ENCODE peak calls at places on chromosomes 11 and 22, in five cellular contexts. T, F, Q, Y and A are unnamed samples.

GRCh38 chr11:33257160-33257896 is at the start of gene HIPK3:
- DNase-seq in T (peak; percentile 91), F (peak; percentile 70), Q (peak; percentile 94), Y (peak; percentile 60), A (peak; percentile 96)

GRCh38 chr11:28342704-28343103 is 234.5 kb downstream of the METTL15 start:
- DNase-seq in T (no peak), F (peak; percentile 35), Q (peak; percentile 29), Y (no peak), A (no peak)

GRCh38 chr22:21857501-21857914 is 9.9 kb downstream of the MAPK1 start:
- DNase-seq in T (no peak), F (no peak), Q (peak; percentile 39), Y (no peak), A (no peak)

GRCh38 chr11:63767415-63768231 is 952 bp downstream of the ZFTA start:
- DNase-seq in T (peak; percentile 48), F (peak; percentile 75), Q (peak; percentile 90), Y (peak; percentile 22), A (peak; percentile 81)

GRCh38 chr11:80163011-80163410 is 722.2 kb upstream of the TENM4 start:
- DNase-seq in T (no peak), F (peak; percentile 73), Q (peak; percentile 79), Y (no peak), A (no peak)

GRCh38 chr11:1773711-1774550 is 10.2 kb upstream of the CTSD start:
- DNase-seq in T (no peak), F (no peak), Q (no peak), Y (no peak), A (no peak)

GRCh38 chr11:76339217-76339616 is 41.7 kb downstream of the THAP12 start:
- DNase-seq in T (no peak), F (no peak), Q (no peak), Y (no peak), A (peak; percentile 78)

GRCh38 chr11:62925745-62926668 is 4.8 kb upstream of the CHRM1 start:
- DNase-seq in T (no peak), F (no peak), Q (peak; percentile 34), Y (no peak), A (no peak)

GRCh38 chr22:26918236-26918635 is 260.8 kb downstream of the MIAT start:
- DNase-seq in T (no peak), F (no peak), Q (no peak), Y (no peak), A (no peak)

GRCh38 chr11:134276396-134277175 is 407 bp downstream of the GLB1L3 start:
- DNase-seq in T (no peak), F (no peak), Q (no peak), Y (no peak), A (no peak)

GRCh38 chr11:34150494-34151151 is 45.2 kb downstream of the NAT10 start:
- DNase-seq in T (no peak), F (no peak), Q (peak; percentile 65), Y (no peak), A (no peak)

GRCh38 chr22:49647346-49648026 is 180.2 kb downstream of the BRD1 start:
- DNase-seq in T (peak; percentile 59), F (no peak), Q (no peak), Y (no peak), A (no peak)

GRCh38 chr22:25626146-25626992 is 61.9 kb downstream of the GRK3 start:
- DNase-seq in T (no peak), F (peak; percentile 24), Q (no peak), Y (no peak), A (no peak)

GRCh38 chr11:128045094-128045725 is 542.1 kb downstream of the ETS1 start:
- DNase-seq in T (no peak), F (no peak), Q (no peak), Y (no peak), A (no peak)